ENCODE peak calls at places on chromosomes 1 and 21, in four cellular contexts. I is psoas muscle; Y is effector memory CD4-positive, alpha-beta T cell; O is Peyer's patch. E is an unnamed sample. For H3K4me1, the result is how much of the 10 kb centered on the place peaks cover.

GRCh38 chr1:182444497-182444896 is 5.4 kb upstream of the RGSL1 start:
- DNase-seq in O (no peak), Y (no peak), I (no peak), E (no peak)

GRCh38 chr1:54139711-54140110 is 13.1 kb downstream of the CDCP2 start:
- DNase-seq in Y (no peak), I (no peak), O (no peak), E (no peak)

GRCh38 chr1:56709269-56709880 is 64.3 kb downstream of the PRKAA2 start:
- DNase-seq in Y (no peak), O (no peak), I (no peak), E (peak)

GRCh38 chr21:15631342-15631741 is 98.4 kb upstream of the USP25 start:
- DNase-seq in O (no peak), Y (no peak), I (no peak), E (no peak)

GRCh38 chr1:98975113-98975512 is 29.5 kb downstream of the PLPPR5 start:
- DNase-seq in I (no peak), O (no peak), Y (no peak), E (no peak)

GRCh38 chr21:16002872-16003466 is 273.2 kb downstream of the USP25 start:
- DNase-seq in Y (no peak), O (no peak), I (no peak), E (no peak)

GRCh38 chr1:21707086-21707840 is 38.1 kb upstream of the RAP1GAP start:
- DNase-seq in I (no peak), Y (no peak), O (no peak), E (no peak)

GRCh38 chr21:30408782-30409494 is 13.1 kb downstream of the KRTAP13-1 start:
- DNase-seq in O (no peak), I (no peak), Y (no peak), E (peak)

GRCh38 chr1:92544756-92545165 is 58.0 kb upstream of the GFI1 start:
- DNase-seq in O (no peak), Y (no peak), I (no peak), E (no peak)

GRCh38 chr1:236204656-236205055 is 62.3 kb downstream of the GPR137B start:
- DNase-seq in Y (no peak), I (no peak), O (no peak), E (no peak)

GRCh38 chr1:237789619-237790018 is 101.1 kb downstream of the ZP4 start:
- DNase-seq in I (no peak), O (no peak), Y (no peak), E (no peak)

GRCh38 chr1:186722711-186723309 is 42.6 kb upstream of the PTGS2 start:
- DNase-seq in O (no peak), I (no peak), Y (no peak), E (peak)

GRCh38 chr1:89850844-89851410 is 30.1 kb downstream of the LRRC8D start:
- DNase-seq in I (no peak), O (no peak), Y (no peak), E (no peak)

GRCh38 chr1:117271959-117272358 is 61.2 kb upstream of the VTCN1 start:
- DNase-seq in O (no peak), I (no peak), Y (no peak), E (no peak)

GRCh38 chr1:216929870-216930582 is 206.8 kb upstream of the ESRRG start:
- DNase-seq in O (no peak), Y (no peak), I (no peak), E (no peak)

GRCh38 chr21:35058058-35058457 is 9.0 kb upstream of the RUNX1 start:
- DNase-seq in O (no peak), I (no peak), Y (no peak), E (no peak)

GRCh38 chr1:67713071-67713806 is 28.2 kb downstream of the GADD45A start:
- DNase-seq in O (no peak), Y (no peak), I (no peak), E (no peak)

GRCh38 chr1:161382214-161383019 is 14.7 kb upstream of the CFAP126 start:
- DNase-seq in Y (no peak), I (no peak), O (no peak), E (no peak)

GRCh38 chr1:166166701-166167394 is at the start of gene FAM78B:
- DNase-seq in I (peak), Y (peak), O (peak), E (no peak)

GRCh38 chr1:107791381-107791780 is 173.6 kb downstream of the VAV3 start:
- DNase-seq in Y (no peak), O (no peak), I (no peak), E (no peak)

GRCh38 chr1:113021430-113022085 is 51.4 kb upstream of the LRIG2 start:
- DNase-seq in O (no peak), I (no peak), Y (no peak), E (no peak)

GRCh38 chr21:31887596-31887920 is 14.7 kb downstream of the HUNK start:
- DNase-seq in I (peak), Y (no peak), O (no peak), E (no peak)

GRCh38 chr1:94000531-94001282 is 91.5 kb upstream of the GCLM start:
- DNase-seq in Y (no peak), I (no peak), O (peak), E (no peak)

GRCh38 chr1:61853545-61853944 is 111.3 kb downstream of the PATJ start:
- DNase-seq in I (no peak), O (no peak), Y (no peak), E (no peak)

GRCh38 chr1:172108494-172108893 is 267.2 kb downstream of the DNM3 start:
- DNase-seq in I (no peak), O (no peak), Y (no peak), E (no peak)

GRCh38 chr1:118049981-118050380 is 120.4 kb downstream of the WDR3 start:
- DNase-seq in O (no peak), I (no peak), Y (no peak), E (no peak)

GRCh38 chr1:189654906-189655305 is 822.8 kb downstream of the BRINP3 start:
- DNase-seq in Y (no peak), I (no peak), O (no peak), E (no peak)

GRCh38 chr1:201614262-201615015 is 75.5 kb downstream of the NAV1 start:
- DNase-seq in O (no peak), I (no peak), Y (no peak), E (no peak)

GRCh38 chr1:50750021-50750619 is 209.9 kb downstream of the FAF1 start:
- DNase-seq in I (no peak), Y (no peak), O (no peak), E (no peak)

GRCh38 chr1:116574581-116575291 is 3.9 kb upstream of the CD58 start:
- DNase-seq in Y (peak), I (peak), O (no peak), E (no peak)

GRCh38 chr1:204842892-204843291 is 27.8 kb upstream of the NFASC start:
- DNase-seq in I (no peak), Y (no peak), O (no peak), E (no peak)

GRCh38 chr1:67213164-67213563 is 46.9 kb downstream of the IL23R start:
- DNase-seq in I (no peak), Y (no peak), O (no peak), E (peak)

GRCh38 chr21:41895643-41896493 is 16.7 kb upstream of the PRDM15 start:
- DNase-seq in I (no peak), Y (peak), O (no peak), E (no peak)

GRCh38 chr1:53057134-53057533 is 4.9 kb upstream of the PODN start:
- DNase-seq in I (no peak), Y (no peak), O (no peak), E (no peak)

GRCh38 chr1:1284370-1285101 is 4.3 kb downstream of the SCNN1D start:
- DNase-seq in I (no peak), Y (no peak), O (no peak), E (no peak)

GRCh38 chr1:11873954-11874562 is 15.3 kb upstream of the NPPB start:
- DNase-seq in I (peak), Y (no peak), O (no peak), E (no peak)

GRCh38 chr1:213104604-213105003 is 53.6 kb downstream of the RPS6KC1 start:
- DNase-seq in Y (no peak), I (no peak), O (no peak), E (no peak)

GRCh38 chr1:148010527-148010926 is 82.3 kb downstream of the GPR89B start:
- DNase-seq in Y (no peak), I (no peak), O (no peak), E (no peak)

GRCh38 chr1:100722211-100722610 is 2.7 kb downstream of the VCAM1 start:
- DNase-seq in Y (no peak), I (no peak), O (no peak), E (no peak)
- H3K4me3 ChIP-seq in Y (no peak), I (peak), O (no peak), E (no peak)

GRCh38 chr1:221715321-221716169 is 26.3 kb downstream of the DUSP10 start:
- DNase-seq in Y (no peak), I (no peak), O (no peak), E (peak)
- H3K4me1 ChIP-seq in Y (under half), I (under half), O (under half), E (under half)

DNA sequence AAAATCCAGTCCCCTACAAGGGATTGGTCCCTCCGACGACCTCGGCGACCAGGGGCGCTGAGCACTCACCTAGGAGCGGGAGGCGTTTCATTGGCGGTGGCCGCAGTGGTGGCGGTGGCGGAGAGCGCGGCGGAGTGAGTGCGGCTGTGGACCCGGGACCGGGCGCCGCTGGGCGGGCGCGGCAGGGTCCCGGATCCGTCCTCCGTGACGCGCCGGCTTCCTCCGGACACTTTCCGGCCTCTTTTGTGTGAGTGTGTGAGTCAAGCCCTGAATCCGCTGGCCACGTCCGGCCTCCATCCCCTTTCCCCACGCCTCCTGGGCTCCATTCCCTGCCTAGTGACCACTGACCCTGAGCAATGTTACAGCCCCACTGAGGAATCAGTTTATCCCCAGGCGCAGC is at the start of gene ADGRL4:
- DNase-seq in O (no peak), I (peak), Y (no peak), E (peak)
- H3K27ac ChIP-seq in O (peak), I (peak), Y (no peak), E (no peak)

DNA sequence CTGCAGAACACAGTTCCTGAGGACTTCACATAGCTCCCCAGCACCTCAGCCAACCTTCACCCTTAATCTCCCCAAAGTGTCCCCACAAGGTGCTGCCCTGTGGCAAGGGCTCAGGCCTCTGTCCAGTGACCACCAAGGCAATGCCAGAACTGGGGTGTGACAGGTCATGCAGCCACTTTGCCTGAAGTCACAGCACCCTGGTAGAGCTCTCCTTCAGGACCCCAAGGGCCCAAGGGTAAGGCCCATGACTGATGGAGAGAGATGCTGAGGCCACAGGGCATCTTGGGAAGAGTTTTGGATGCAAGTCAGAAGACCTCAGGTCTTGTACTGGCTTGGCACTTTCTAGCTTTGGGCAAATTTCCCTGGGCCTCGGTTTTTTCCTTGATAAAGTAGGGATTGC is 783 bp upstream of the FCMR start:
- DNase-seq in I (no peak), O (no peak), Y (no peak), E (no peak)
- H3K4me3 ChIP-seq in I (no peak), O (no peak), Y (peak), E (no peak)

DNA sequence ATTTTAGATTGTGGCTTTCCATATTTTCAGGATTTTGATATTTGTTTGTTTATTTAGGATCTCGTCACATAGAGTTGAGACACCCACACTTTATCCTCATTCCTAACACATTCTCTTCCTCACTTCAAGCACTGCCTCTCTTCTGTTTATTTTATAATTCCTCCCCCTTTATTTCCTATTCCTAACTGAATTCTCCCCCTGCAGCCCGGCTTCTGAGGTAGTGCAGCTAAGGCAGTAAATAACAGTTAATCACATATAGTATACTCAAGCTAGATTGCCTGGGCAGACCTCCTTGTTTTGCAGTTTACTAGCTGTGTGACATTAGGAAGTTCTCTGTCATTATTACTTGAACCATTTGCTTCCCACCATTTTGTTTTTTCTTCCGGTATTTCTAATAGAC is 7.7 kb upstream of the PTPN14 start:
- DNase-seq in I (no peak), Y (no peak), O (no peak), E (no peak)
- H3K4me1 ChIP-seq in I (under half), Y (under half), O (under half), E (under half)

DNA sequence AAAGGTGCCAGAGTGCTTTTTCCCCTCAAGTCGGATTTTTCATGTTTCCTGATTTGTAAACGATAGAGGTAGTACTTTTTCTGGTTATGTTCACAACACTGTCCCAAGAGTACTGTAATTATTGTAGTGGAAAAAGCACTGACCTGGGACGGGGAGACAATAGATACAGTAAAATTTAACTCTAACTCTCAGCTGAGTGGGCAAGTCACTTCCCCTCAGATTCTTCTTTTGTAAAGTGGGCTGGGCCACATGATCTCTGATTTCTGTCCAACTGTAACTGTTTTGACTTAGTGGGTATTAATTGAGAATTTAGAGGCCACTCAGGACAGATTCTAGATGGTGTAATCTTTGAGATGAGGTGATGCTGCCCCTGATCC is 19.1 kb downstream of the MARCKSL1 start:
- DNase-seq in Y (no peak), I (no peak), O (no peak), E (no peak)
- H3K27ac ChIP-seq in Y (no peak), I (no peak), O (no peak), E (no peak)

DNA sequence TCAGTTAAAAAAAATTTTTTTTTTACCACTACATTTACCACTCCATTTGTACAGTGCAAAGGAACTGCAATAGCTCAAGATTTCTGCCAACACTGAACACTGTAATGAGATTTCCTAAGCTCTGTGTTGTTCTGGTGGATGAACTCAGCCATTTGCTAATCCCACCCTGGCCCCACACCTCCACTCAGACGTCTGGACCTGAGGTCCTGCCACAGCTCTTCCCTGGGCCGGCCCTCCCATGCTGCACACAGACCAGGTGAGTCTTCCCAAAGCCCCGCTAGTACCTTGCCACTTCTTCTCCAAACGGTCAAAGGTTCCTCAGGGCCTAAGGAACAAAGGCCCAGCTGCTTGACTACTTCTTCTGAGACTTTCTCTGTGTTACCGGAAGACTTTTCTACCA is 56.4 kb downstream of the SLC45A1 start:
- DNase-seq in I (no peak), O (no peak), Y (no peak), E (no peak)
- H3K4me3 ChIP-seq in I (peak), O (no peak), Y (no peak), E (no peak)

DNA sequence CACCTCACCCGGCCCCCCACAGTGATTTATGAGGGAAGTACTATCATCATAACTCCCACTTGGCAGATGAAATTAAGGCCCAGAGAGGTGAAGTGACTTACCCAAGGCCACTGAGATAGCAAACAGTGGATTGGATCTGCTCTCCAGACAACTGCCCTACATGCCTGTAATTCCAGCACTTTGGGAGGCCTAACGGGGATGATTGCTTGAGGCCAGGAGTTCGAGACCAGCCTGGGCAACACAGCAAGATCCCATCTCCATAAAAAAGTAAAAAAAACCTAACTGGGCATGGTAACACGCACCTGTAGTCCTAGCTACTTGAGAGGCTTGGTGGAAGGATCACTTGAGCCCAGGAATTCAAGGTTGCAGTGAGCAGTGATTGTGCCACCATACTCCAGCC is 14.2 kb upstream of the RNF19B start:
- DNase-seq in Y (no peak), I (no peak), O (no peak), E (no peak)
- H3K4me1 ChIP-seq in Y (under half), I (under half), O (under half), E (under half)

DNA sequence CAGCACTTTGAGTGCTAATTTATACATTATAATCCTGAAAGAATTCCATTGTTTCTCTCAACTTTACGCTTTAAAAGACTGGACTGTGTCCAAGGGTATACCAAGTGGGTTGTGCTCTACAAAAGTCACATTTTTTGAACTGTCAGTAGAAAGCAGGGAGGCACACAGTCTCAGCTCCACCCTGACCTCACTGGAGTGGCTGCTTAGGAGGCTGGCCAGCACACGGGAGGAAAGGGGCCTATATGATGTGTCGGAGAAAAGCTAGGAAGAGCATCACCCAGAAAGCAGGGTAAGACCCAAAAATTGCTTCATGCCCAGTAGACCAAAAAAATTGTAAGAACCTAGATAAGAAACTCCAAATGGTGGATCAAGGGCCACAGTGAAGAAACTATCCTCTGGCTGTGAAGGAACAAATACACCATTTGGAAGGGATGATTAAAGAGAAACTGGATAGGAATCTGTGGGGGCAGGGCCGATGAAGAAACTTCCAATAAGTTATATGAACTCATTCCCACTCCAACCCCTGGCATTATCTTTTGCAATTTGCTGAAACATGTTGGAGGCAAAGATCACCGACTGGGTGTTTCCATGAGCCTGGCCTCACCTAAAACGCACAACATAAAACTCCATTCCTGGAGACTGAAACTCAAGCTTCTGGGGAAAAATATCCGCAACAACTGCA is 1.9 kb downstream of the S100A10 start:
- DNase-seq in Y (no peak), O (no peak), I (no peak), E (no peak)
- H3K27ac ChIP-seq in Y (peak), O (peak), I (peak), E (no peak)

DNA sequence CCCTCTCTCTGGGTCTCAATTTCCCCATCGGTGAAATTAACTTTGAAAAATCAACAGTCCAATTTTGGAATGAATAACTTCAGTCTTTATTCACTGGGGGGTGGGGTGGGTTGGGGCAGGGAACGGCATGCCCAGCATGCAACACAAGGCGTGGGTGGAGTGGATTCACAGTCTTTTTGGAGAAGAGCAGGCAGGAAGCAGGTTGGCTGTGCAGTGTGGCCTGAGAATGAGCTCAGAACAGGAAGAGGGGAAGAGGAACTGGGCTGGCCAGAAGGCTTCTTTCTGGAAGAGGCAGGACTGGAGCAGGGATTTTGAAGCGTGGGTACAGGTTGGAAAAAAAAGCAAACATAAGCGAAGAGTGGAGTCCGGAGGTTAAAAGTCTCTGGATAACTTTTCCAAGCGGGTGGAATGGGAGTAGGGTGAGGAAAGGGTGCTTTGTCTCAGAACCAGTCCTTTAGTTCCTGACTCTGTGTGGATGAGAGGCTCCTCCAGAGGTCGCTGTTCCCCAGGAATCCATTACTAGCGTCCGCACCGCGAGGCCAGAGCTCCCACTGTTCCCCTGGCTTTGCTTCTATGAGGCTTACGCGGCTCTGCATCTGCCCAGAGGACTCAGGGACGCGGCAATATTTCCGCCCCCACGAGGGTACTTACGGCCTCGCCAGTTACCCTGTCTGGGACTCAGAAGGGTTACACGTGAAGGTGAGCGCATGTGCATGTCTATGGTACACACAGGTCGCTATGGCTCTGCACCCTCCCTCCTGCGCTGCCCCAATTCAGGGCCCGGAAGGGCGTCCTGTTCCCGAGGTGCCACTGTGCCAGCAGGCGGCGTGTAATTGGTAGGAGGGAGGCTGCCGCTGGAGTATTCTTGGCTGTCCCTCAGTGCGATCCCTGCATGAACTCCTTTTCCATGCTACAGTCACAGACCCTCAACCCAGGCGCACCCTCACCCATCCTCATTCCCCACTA is 5.5 kb upstream of the FOXD2 start:
- DNase-seq in O (peak), Y (peak), I (peak), E (no peak)
- H3K4me3 ChIP-seq in O (no peak), Y (peak), I (no peak), E (peak)